ENCODE peak calls at places on chromosomes 7 and 10, in six cellular contexts. One of them, this sample, is unnamed.

GRCh38 chr10:51422311-51423120 is 276.9 kb downstream of the CSTF2T start:
- DNase-seq in adrenal gland: peak
- DNase-seq in stomach: peak
- DNase-seq in kidney epithelial cell: peak
- DNase-seq in esophagus squamous epithelium: no peak
- DNase-seq in CD8-positive, alpha-beta T cell: peak
- DNase-seq in this sample: no peak

GRCh38 chr7:138781004-138781403 is 16.8 kb upstream of the TMEM213 start:
- DNase-seq in CD8-positive, alpha-beta T cell: no peak
- DNase-seq in adrenal gland: no peak
- DNase-seq in stomach: no peak
- DNase-seq in esophagus squamous epithelium: no peak
- DNase-seq in kidney epithelial cell: no peak
- DNase-seq in this sample: no peak

GRCh38 chr10:86343761-86344160 is 22.8 kb downstream of the GRID1 start:
- DNase-seq in stomach: no peak
- DNase-seq in kidney epithelial cell: no peak
- DNase-seq in CD8-positive, alpha-beta T cell: no peak
- DNase-seq in esophagus squamous epithelium: no peak
- DNase-seq in adrenal gland: no peak
- DNase-seq in this sample: no peak

GRCh38 chr10:24550680-24551079 is 173.0 kb downstream of the ARHGAP21 start:
- DNase-seq in esophagus squamous epithelium: no peak
- DNase-seq in kidney epithelial cell: no peak
- DNase-seq in stomach: no peak
- DNase-seq in CD8-positive, alpha-beta T cell: no peak
- DNase-seq in adrenal gland: no peak
- DNase-seq in this sample: no peak

GRCh38 chr10:16521311-16522016 is at the start of gene C1QL3:
- DNase-seq in CD8-positive, alpha-beta T cell: no peak
- DNase-seq in stomach: peak
- DNase-seq in adrenal gland: no peak
- DNase-seq in esophagus squamous epithelium: no peak
- DNase-seq in kidney epithelial cell: no peak
- DNase-seq in this sample: no peak

GRCh38 chr10:1025684-1026083 is at the start of gene IDI2:
- DNase-seq in CD8-positive, alpha-beta T cell: no peak
- DNase-seq in kidney epithelial cell: no peak
- DNase-seq in stomach: no peak
- DNase-seq in adrenal gland: no peak
- DNase-seq in esophagus squamous epithelium: no peak
- DNase-seq in this sample: no peak

GRCh38 chr10:122342293-122343134 is 32.0 kb upstream of the PLEKHA1 start:
- DNase-seq in kidney epithelial cell: no peak
- DNase-seq in stomach: no peak
- DNase-seq in adrenal gland: peak
- DNase-seq in esophagus squamous epithelium: no peak
- DNase-seq in CD8-positive, alpha-beta T cell: peak
- DNase-seq in this sample: no peak

GRCh38 chr10:348456-348855 is 213.2 kb downstream of the ZMYND11 start:
- DNase-seq in adrenal gland: no peak
- DNase-seq in esophagus squamous epithelium: no peak
- DNase-seq in kidney epithelial cell: no peak
- DNase-seq in stomach: peak
- DNase-seq in CD8-positive, alpha-beta T cell: no peak
- DNase-seq in this sample: no peak

GRCh38 chr7:41139789-41140188 is 563.1 kb downstream of the INHBA start:
- DNase-seq in esophagus squamous epithelium: no peak
- DNase-seq in stomach: no peak
- DNase-seq in CD8-positive, alpha-beta T cell: no peak
- DNase-seq in kidney epithelial cell: no peak
- DNase-seq in adrenal gland: no peak
- DNase-seq in this sample: no peak

GRCh38 chr7:138663741-138664710 is 37.1 kb downstream of the SVOPL start:
- DNase-seq in stomach: no peak
- DNase-seq in kidney epithelial cell: peak
- DNase-seq in adrenal gland: no peak
- DNase-seq in esophagus squamous epithelium: no peak
- DNase-seq in CD8-positive, alpha-beta T cell: no peak
- DNase-seq in this sample: no peak

GRCh38 chr7:2920956-2921708 is 77.0 kb upstream of the GNA12 start:
- DNase-seq in CD8-positive, alpha-beta T cell: no peak
- DNase-seq in adrenal gland: no peak
- DNase-seq in stomach: no peak
- DNase-seq in esophagus squamous epithelium: no peak
- DNase-seq in kidney epithelial cell: no peak
- DNase-seq in this sample: no peak

GRCh38 chr7:50202052-50202555 is 102.4 kb upstream of the IKZF1 start:
- DNase-seq in kidney epithelial cell: no peak
- DNase-seq in esophagus squamous epithelium: no peak
- DNase-seq in CD8-positive, alpha-beta T cell: no peak
- DNase-seq in stomach: no peak
- DNase-seq in adrenal gland: no peak
- DNase-seq in this sample: no peak

GRCh38 chr7:12769464-12769863 is 82.0 kb downstream of the ARL4A start:
- DNase-seq in CD8-positive, alpha-beta T cell: no peak
- DNase-seq in stomach: no peak
- DNase-seq in kidney epithelial cell: no peak
- DNase-seq in adrenal gland: no peak
- DNase-seq in esophagus squamous epithelium: no peak
- DNase-seq in this sample: no peak

GRCh38 chr10:47164800-47165128 is 135.2 kb upstream of the GDF10 start:
- DNase-seq in adrenal gland: no peak
- DNase-seq in CD8-positive, alpha-beta T cell: no peak
- DNase-seq in esophagus squamous epithelium: no peak
- DNase-seq in kidney epithelial cell: no peak
- DNase-seq in stomach: no peak
- DNase-seq in this sample: no peak

GRCh38 chr10:47164126-47164799 is 135.7 kb upstream of the GDF10 start:
- DNase-seq in stomach: no peak
- DNase-seq in CD8-positive, alpha-beta T cell: no peak
- DNase-seq in adrenal gland: no peak
- DNase-seq in esophagus squamous epithelium: no peak
- DNase-seq in kidney epithelial cell: no peak
- DNase-seq in this sample: no peak

GRCh38 chr10:47165711-47166404 is 134.1 kb upstream of the GDF10 start:
- DNase-seq in esophagus squamous epithelium: no peak
- DNase-seq in kidney epithelial cell: no peak
- DNase-seq in adrenal gland: peak
- DNase-seq in stomach: no peak
- DNase-seq in CD8-positive, alpha-beta T cell: peak
- DNase-seq in this sample: no peak

GRCh38 chr10:47166405-47166777 is 133.6 kb upstream of the GDF10 start:
- DNase-seq in stomach: no peak
- DNase-seq in CD8-positive, alpha-beta T cell: no peak
- DNase-seq in esophagus squamous epithelium: no peak
- DNase-seq in kidney epithelial cell: no peak
- DNase-seq in adrenal gland: no peak
- DNase-seq in this sample: no peak

GRCh38 chr10:47165168-47165710 is 134.8 kb upstream of the GDF10 start:
- DNase-seq in esophagus squamous epithelium: no peak
- DNase-seq in stomach: no peak
- DNase-seq in kidney epithelial cell: no peak
- DNase-seq in CD8-positive, alpha-beta T cell: no peak
- DNase-seq in adrenal gland: no peak
- DNase-seq in this sample: no peak
- H3K4me3 ChIP-seq in esophagus squamous epithelium: peak
- H3K4me3 ChIP-seq in stomach: peak
- H3K4me3 ChIP-seq in kidney epithelial cell: no peak
- H3K4me3 ChIP-seq in CD8-positive, alpha-beta T cell: peak
- H3K4me3 ChIP-seq in adrenal gland: no peak
- H3K4me3 ChIP-seq in this sample: peak

GRCh38 chr7:153331427-153331826 is 571.9 kb downstream of the ACTR3B start:
- DNase-seq in CD8-positive, alpha-beta T cell: no peak
- DNase-seq in stomach: no peak
- DNase-seq in adrenal gland: no peak
- DNase-seq in kidney epithelial cell: no peak
- DNase-seq in esophagus squamous epithelium: no peak
- DNase-seq in this sample: no peak
- TF ChIP-seq CTCF in CD8-positive, alpha-beta T cell: no peak
- TF ChIP-seq CTCF in stomach: no peak
- TF ChIP-seq CTCF in adrenal gland: no peak
- TF ChIP-seq CTCF in kidney epithelial cell: no peak
- TF ChIP-seq CTCF in esophagus squamous epithelium: no peak
- TF ChIP-seq CTCF in this sample: no peak

GRCh38 chr7:141071260-141071854 is 2.5 kb upstream of the TMEM178B start:
- DNase-seq in adrenal gland: peak
- DNase-seq in stomach: no peak
- DNase-seq in CD8-positive, alpha-beta T cell: peak
- DNase-seq in esophagus squamous epithelium: no peak
- DNase-seq in kidney epithelial cell: no peak
- DNase-seq in this sample: no peak

GRCh38 chr7:141072548-141073172 is 1.2 kb upstream of the TMEM178B start:
- DNase-seq in kidney epithelial cell: peak
- DNase-seq in esophagus squamous epithelium: no peak
- DNase-seq in CD8-positive, alpha-beta T cell: no peak
- DNase-seq in stomach: no peak
- DNase-seq in adrenal gland: peak
- DNase-seq in this sample: no peak

GRCh38 chr7:141073641-141074161 is at the start of gene TMEM178B:
- DNase-seq in kidney epithelial cell: no peak
- DNase-seq in CD8-positive, alpha-beta T cell: no peak
- DNase-seq in adrenal gland: peak
- DNase-seq in esophagus squamous epithelium: no peak
- DNase-seq in stomach: no peak
- DNase-seq in this sample: no peak

GRCh38 chr7:141073173-141073640 is 657 bp upstream of the TMEM178B start:
- DNase-seq in esophagus squamous epithelium: no peak
- DNase-seq in kidney epithelial cell: no peak
- DNase-seq in adrenal gland: peak
- DNase-seq in stomach: no peak
- DNase-seq in CD8-positive, alpha-beta T cell: no peak
- DNase-seq in this sample: no peak

GRCh38 chr7:141071855-141072547 is 1.9 kb upstream of the TMEM178B start:
- DNase-seq in adrenal gland: no peak
- DNase-seq in esophagus squamous epithelium: no peak
- DNase-seq in CD8-positive, alpha-beta T cell: no peak
- DNase-seq in stomach: no peak
- DNase-seq in kidney epithelial cell: no peak
- DNase-seq in this sample: no peak
- H3K4me3 ChIP-seq in adrenal gland: peak
- H3K4me3 ChIP-seq in esophagus squamous epithelium: peak
- H3K4me3 ChIP-seq in CD8-positive, alpha-beta T cell: peak
- H3K4me3 ChIP-seq in stomach: peak
- H3K4me3 ChIP-seq in kidney epithelial cell: peak
- H3K4me3 ChIP-seq in this sample: peak

GRCh38 chr10:70260259-70260658 is 23.5 kb downstream of the NPFFR1 start:
- DNase-seq in stomach: no peak
- DNase-seq in adrenal gland: no peak
- DNase-seq in kidney epithelial cell: no peak
- DNase-seq in CD8-positive, alpha-beta T cell: no peak
- DNase-seq in esophagus squamous epithelium: no peak
- DNase-seq in this sample: no peak
- TF ChIP-seq CTCF in stomach: no peak
- TF ChIP-seq CTCF in adrenal gland: no peak
- TF ChIP-seq CTCF in kidney epithelial cell: no peak
- TF ChIP-seq CTCF in CD8-positive, alpha-beta T cell: no peak
- TF ChIP-seq CTCF in esophagus squamous epithelium: no peak
- TF ChIP-seq CTCF in this sample: no peak

GRCh38 chr7:29372351-29372931 is 177.9 kb downstream of the CHN2 start:
- DNase-seq in adrenal gland: no peak
- DNase-seq in kidney epithelial cell: no peak
- DNase-seq in stomach: no peak
- DNase-seq in CD8-positive, alpha-beta T cell: no peak
- DNase-seq in esophagus squamous epithelium: no peak
- DNase-seq in this sample: no peak

GRCh38 chr7:29379551-29379950 is 184.1 kb upstream of the PRR15 start:
- DNase-seq in adrenal gland: no peak
- DNase-seq in kidney epithelial cell: no peak
- DNase-seq in stomach: no peak
- DNase-seq in CD8-positive, alpha-beta T cell: no peak
- DNase-seq in esophagus squamous epithelium: no peak
- DNase-seq in this sample: no peak

GRCh38 chr7:29377718-29378117 is 183.1 kb downstream of the CHN2 start:
- DNase-seq in CD8-positive, alpha-beta T cell: no peak
- DNase-seq in kidney epithelial cell: no peak
- DNase-seq in adrenal gland: peak
- DNase-seq in stomach: peak
- DNase-seq in esophagus squamous epithelium: no peak
- DNase-seq in this sample: no peak

GRCh38 chr7:29371472-29371871 is 176.9 kb downstream of the CHN2 start:
- DNase-seq in stomach: no peak
- DNase-seq in adrenal gland: no peak
- DNase-seq in CD8-positive, alpha-beta T cell: no peak
- DNase-seq in esophagus squamous epithelium: no peak
- DNase-seq in kidney epithelial cell: no peak
- DNase-seq in this sample: no peak

DNA sequence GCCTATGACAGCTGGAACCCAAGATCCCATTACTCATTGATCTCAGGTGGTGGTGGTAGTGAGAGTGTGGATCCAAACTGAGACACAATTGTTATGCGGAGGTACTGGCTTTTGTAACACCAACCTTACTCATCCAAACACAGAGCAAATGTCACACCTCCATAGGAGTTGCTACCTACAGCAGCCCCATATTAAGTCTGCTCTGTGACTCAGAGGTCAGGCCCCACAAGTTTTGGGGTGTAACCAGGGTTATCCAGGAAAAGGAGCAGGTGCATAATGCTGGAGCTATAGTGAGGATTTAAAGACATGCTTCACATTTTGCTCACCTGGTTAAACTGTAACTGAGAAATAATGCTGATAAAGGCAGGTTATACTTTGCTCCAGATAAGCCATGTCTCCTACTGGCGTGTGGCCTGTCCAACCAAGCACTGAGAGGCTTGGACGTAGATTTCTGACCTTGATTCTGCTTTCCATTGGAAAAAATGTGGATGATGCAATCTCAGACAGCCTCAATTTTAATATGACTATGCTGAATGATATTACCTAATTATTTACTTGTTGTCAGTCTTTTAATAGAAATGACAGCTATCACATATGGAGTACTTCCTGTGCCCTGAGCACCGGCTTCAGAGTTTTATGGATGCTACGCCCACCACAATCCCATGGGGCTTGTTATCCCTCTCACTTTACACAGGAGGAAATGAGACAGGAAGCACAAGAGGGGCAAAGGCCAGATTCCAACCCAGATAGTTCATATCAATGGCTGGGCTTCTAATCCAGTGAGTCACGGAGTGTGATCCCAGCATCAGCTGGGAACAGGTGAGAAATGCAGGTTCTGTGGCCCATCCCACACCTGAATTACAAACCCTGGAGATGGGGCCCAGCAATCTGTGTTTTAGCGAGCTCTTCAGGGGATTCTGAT is 181.3 kb downstream of the CHN2 start:
- DNase-seq in stomach: peak
- DNase-seq in esophagus squamous epithelium: no peak
- DNase-seq in kidney epithelial cell: peak
- DNase-seq in CD8-positive, alpha-beta T cell: no peak
- DNase-seq in adrenal gland: peak
- DNase-seq in this sample: no peak
- H3K4me3 ChIP-seq in stomach: no peak
- H3K4me3 ChIP-seq in esophagus squamous epithelium: no peak
- H3K4me3 ChIP-seq in kidney epithelial cell: no peak
- H3K4me3 ChIP-seq in CD8-positive, alpha-beta T cell: no peak
- H3K4me3 ChIP-seq in adrenal gland: no peak
- H3K4me3 ChIP-seq in this sample: no peak

GRCh38 chr7:121558288-121558687 is 162.2 kb upstream of the FAM3C start:
- DNase-seq in adrenal gland: no peak
- DNase-seq in stomach: no peak
- DNase-seq in kidney epithelial cell: no peak
- DNase-seq in esophagus squamous epithelium: no peak
- DNase-seq in CD8-positive, alpha-beta T cell: no peak
- DNase-seq in this sample: no peak
- TF ChIP-seq CTCF in adrenal gland: no peak
- TF ChIP-seq CTCF in stomach: no peak
- TF ChIP-seq CTCF in kidney epithelial cell: no peak
- TF ChIP-seq CTCF in esophagus squamous epithelium: no peak
- TF ChIP-seq CTCF in CD8-positive, alpha-beta T cell: no peak
- TF ChIP-seq CTCF in this sample: no peak